ENCODE peak calls at places on chromosomes 3 and 15, in eight cellular contexts. One of them, this sample, is unnamed.

GRCh38 chr3:12503126-12503952 is 19.1 kb downstream of the TSEN2 start:
- DNase-seq in aorta: no peak
- DNase-seq in AG08395: no peak
- DNase-seq in NCI-H1417: no peak
- DNase-seq in ascending aorta: no peak
- DNase-seq in AG08396: no peak
- DNase-seq in fibroblast of pulmonary artery: no peak
- DNase-seq in T-helper 2 cell: no peak
- DNase-seq in this sample: no peak

GRCh38 chr15:31811641-31812040 is 218.7 kb upstream of the CHRNA7 start:
- DNase-seq in aorta: no peak
- DNase-seq in AG08395: no peak
- DNase-seq in NCI-H1417: no peak
- DNase-seq in ascending aorta: no peak
- DNase-seq in AG08396: no peak
- DNase-seq in fibroblast of pulmonary artery: no peak
- DNase-seq in T-helper 2 cell: no peak
- DNase-seq in this sample: no peak

GRCh38 chr15:63287109-63287508 is 9.7 kb downstream of the APH1B start:
- DNase-seq in aorta: no peak
- DNase-seq in AG08395: no peak
- DNase-seq in NCI-H1417: no peak
- DNase-seq in ascending aorta: no peak
- DNase-seq in AG08396: no peak
- DNase-seq in fibroblast of pulmonary artery: peak
- DNase-seq in T-helper 2 cell: no peak
- DNase-seq in this sample: no peak

GRCh38 chr3:20066079-20066478 is 25.8 kb downstream of the KAT2B start:
- DNase-seq in aorta: no peak
- DNase-seq in AG08395: no peak
- DNase-seq in NCI-H1417: no peak
- DNase-seq in ascending aorta: no peak
- DNase-seq in AG08396: no peak
- DNase-seq in fibroblast of pulmonary artery: no peak
- DNase-seq in T-helper 2 cell: no peak
- DNase-seq in this sample: no peak

GRCh38 chr3:25386686-25387271 is 41.3 kb upstream of the RARB start:
- DNase-seq in aorta: no peak
- DNase-seq in AG08395: peak
- DNase-seq in NCI-H1417: no peak
- DNase-seq in ascending aorta: no peak
- DNase-seq in AG08396: no peak
- DNase-seq in fibroblast of pulmonary artery: no peak
- DNase-seq in T-helper 2 cell: no peak
- DNase-seq in this sample: no peak

GRCh38 chr15:64634020-64634419 is 141.4 kb downstream of the RBPMS2 start:
- DNase-seq in aorta: no peak
- DNase-seq in AG08395: no peak
- DNase-seq in NCI-H1417: peak
- DNase-seq in ascending aorta: no peak
- DNase-seq in AG08396: no peak
- DNase-seq in fibroblast of pulmonary artery: no peak
- DNase-seq in T-helper 2 cell: no peak
- DNase-seq in this sample: no peak

GRCh38 chr15:25790003-25790660 is 73.0 kb downstream of the ATP10A start:
- DNase-seq in aorta: peak
- DNase-seq in AG08395: peak
- DNase-seq in NCI-H1417: no peak
- DNase-seq in ascending aorta: peak
- DNase-seq in AG08396: peak
- DNase-seq in fibroblast of pulmonary artery: peak
- DNase-seq in T-helper 2 cell: no peak
- DNase-seq in this sample: no peak

GRCh38 chr3:7062714-7063113 is 201.8 kb downstream of the GRM7 start:
- DNase-seq in aorta: no peak
- DNase-seq in AG08395: no peak
- DNase-seq in NCI-H1417: no peak
- DNase-seq in ascending aorta: no peak
- DNase-seq in AG08396: no peak
- DNase-seq in fibroblast of pulmonary artery: no peak
- DNase-seq in T-helper 2 cell: no peak
- DNase-seq in this sample: no peak

GRCh38 chr15:63495343-63495742 is 9.1 kb upstream of the USP3 start:
- DNase-seq in aorta: no peak
- DNase-seq in AG08395: no peak
- DNase-seq in NCI-H1417: no peak
- DNase-seq in ascending aorta: no peak
- DNase-seq in AG08396: no peak
- DNase-seq in fibroblast of pulmonary artery: no peak
- DNase-seq in T-helper 2 cell: no peak
- DNase-seq in this sample: no peak

GRCh38 chr15:58491151-58491473 is 59.3 kb downstream of the LIPC start:
- DNase-seq in aorta: no peak
- DNase-seq in AG08395: no peak
- DNase-seq in NCI-H1417: no peak
- DNase-seq in ascending aorta: peak
- DNase-seq in AG08396: no peak
- DNase-seq in fibroblast of pulmonary artery: no peak
- DNase-seq in T-helper 2 cell: no peak
- DNase-seq in this sample: no peak

GRCh38 chr3:159559771-159560170 is 428.9 kb upstream of the IL12A start:
- DNase-seq in aorta: no peak
- DNase-seq in AG08395: no peak
- DNase-seq in NCI-H1417: no peak
- DNase-seq in ascending aorta: no peak
- DNase-seq in AG08396: no peak
- DNase-seq in fibroblast of pulmonary artery: peak
- DNase-seq in T-helper 2 cell: no peak
- DNase-seq in this sample: no peak

GRCh38 chr15:66703540-66703941 is 1.5 kb downstream of the SMAD6 start:
- DNase-seq in aorta: no peak
- DNase-seq in AG08395: no peak
- DNase-seq in NCI-H1417: peak
- DNase-seq in ascending aorta: no peak
- DNase-seq in AG08396: no peak
- DNase-seq in fibroblast of pulmonary artery: peak
- DNase-seq in T-helper 2 cell: no peak
- DNase-seq in this sample: no peak

GRCh38 chr3:129593595-129594339 is 12.7 kb downstream of the PLXND1 start:
- DNase-seq in aorta: no peak
- DNase-seq in AG08395: no peak
- DNase-seq in NCI-H1417: peak
- DNase-seq in ascending aorta: no peak
- DNase-seq in AG08396: no peak
- DNase-seq in fibroblast of pulmonary artery: no peak
- DNase-seq in T-helper 2 cell: no peak
- DNase-seq in this sample: no peak

GRCh38 chr15:47355759-47356158 is 361.5 kb upstream of the SEMA6D start:
- DNase-seq in aorta: no peak
- DNase-seq in AG08395: no peak
- DNase-seq in NCI-H1417: no peak
- DNase-seq in ascending aorta: no peak
- DNase-seq in AG08396: no peak
- DNase-seq in fibroblast of pulmonary artery: no peak
- DNase-seq in T-helper 2 cell: no peak
- DNase-seq in this sample: no peak

GRCh38 chr3:40971191-40972168 is 227.8 kb upstream of the CTNNB1 start:
- DNase-seq in aorta: peak
- DNase-seq in AG08395: peak
- DNase-seq in NCI-H1417: peak
- DNase-seq in ascending aorta: peak
- DNase-seq in AG08396: peak
- DNase-seq in fibroblast of pulmonary artery: peak
- DNase-seq in T-helper 2 cell: no peak
- DNase-seq in this sample: peak